ENCODE peak calls at places on chromosomes 11 and 22, in nine cellular contexts. D is A549, B is right lobe of liver, S is suprapubic skin, R is H1, P is Peyer's patch, L is lower leg skin, E is prostate gland, Y is heart left ventricle. N is an unnamed sample.

GRCh38 chr11:83159901-83160865 is 3.3 kb downstream of the PCF11 start:
- DNase-seq in D (peak; percentile 23), B (no peak), S (no peak), R (no peak), P (no peak), L (peak; percentile 50), E (peak; percentile 80), Y (no peak), N (no peak)

GRCh38 chr11:101706541-101706940 is 122.7 kb upstream of the TRPC6 start:
- DNase-seq in D (peak; percentile 60), B (no peak), S (no peak), R (no peak), P (no peak), L (no peak), E (no peak), Y (no peak), N (no peak)

GRCh38 chr11:61787928-61788491 is 4.4 kb downstream of the TMEM258 start:
- DNase-seq in D (peak; percentile 84), B (no peak), S (no peak), R (no peak), P (peak; percentile 60), L (no peak), E (no peak), Y (no peak), N (peak; percentile 54)

GRCh38 chr22:30004689-30005088 is 75.6 kb upstream of the HORMAD2 start:
- DNase-seq in D (no peak), B (no peak), S (no peak), R (no peak), P (no peak), L (no peak), E (no peak), Y (no peak), N (no peak)

GRCh38 chr11:34176980-34177319 is 71.5 kb downstream of the NAT10 start:
- DNase-seq in D (no peak), B (no peak), S (no peak), R (no peak), P (no peak), L (no peak), E (no peak), Y (no peak), N (no peak)

GRCh38 chr11:1057806-1058205 is 16.9 kb upstream of the MUC2 start:
- DNase-seq in D (no peak), B (peak; percentile 12), S (no peak), R (no peak), P (peak; percentile 44), L (no peak), E (no peak), Y (no peak), N (no peak)

GRCh38 chr11:27837895-27838563 is 137.8 kb upstream of the BDNF start:
- DNase-seq in D (no peak), B (no peak), S (no peak), R (no peak), P (no peak), L (no peak), E (no peak), Y (no peak), N (no peak)

GRCh38 chr11:121754603-121755002 is 301.8 kb upstream of the SORL1-AS1 start:
- DNase-seq in D (no peak), B (no peak), S (no peak), R (no peak), P (no peak), L (peak; percentile 33), E (no peak), Y (no peak), N (no peak)

GRCh38 chr11:94909371-94909820 is 64.0 kb downstream of the CWC15 start:
- DNase-seq in D (no peak), B (no peak), S (no peak), R (no peak), P (no peak), L (peak; percentile 43), E (no peak), Y (no peak), N (no peak)

GRCh38 chr11:133403900-133404299 is 128.4 kb downstream of the OPCML start:
- DNase-seq in D (peak; percentile 6), B (no peak), S (no peak), R (no peak), P (peak; percentile 53), L (no peak), E (no peak), Y (no peak), N (no peak)

GRCh38 chr22:29871684-29872083 is 11.3 kb upstream of the MTMR3 start:
- DNase-seq in D (no peak), B (no peak), S (no peak), R (no peak), P (no peak), L (no peak), E (peak; percentile 41), Y (no peak), N (no peak)

GRCh38 chr11:114063149-114063828 is 3.8 kb downstream of the ZBTB16 start:
- DNase-seq in D (no peak), B (no peak), S (no peak), R (no peak), P (no peak), L (no peak), E (no peak), Y (no peak), N (no peak)

GRCh38 chr11:111797145-111797581 is 31.0 kb upstream of the PPP2R1B start:
- DNase-seq in D (peak; percentile 10), B (no peak), S (no peak), R (no peak), P (no peak), L (no peak), E (peak; percentile 11), Y (no peak), N (no peak)

GRCh38 chr22:48473202-48473601 is 1354.5 kb downstream of the BRD1 start:
- DNase-seq in D (no peak), B (no peak), S (peak; percentile 47), R (no peak), P (no peak), L (no peak), E (no peak), Y (no peak), N (no peak)
- TF ChIP-seq POLR2A in D (no peak), B (no peak), S (no peak), R (no peak), P (no peak), L (no peak), E (no peak), Y (no peak), N (no peak)

DNA sequence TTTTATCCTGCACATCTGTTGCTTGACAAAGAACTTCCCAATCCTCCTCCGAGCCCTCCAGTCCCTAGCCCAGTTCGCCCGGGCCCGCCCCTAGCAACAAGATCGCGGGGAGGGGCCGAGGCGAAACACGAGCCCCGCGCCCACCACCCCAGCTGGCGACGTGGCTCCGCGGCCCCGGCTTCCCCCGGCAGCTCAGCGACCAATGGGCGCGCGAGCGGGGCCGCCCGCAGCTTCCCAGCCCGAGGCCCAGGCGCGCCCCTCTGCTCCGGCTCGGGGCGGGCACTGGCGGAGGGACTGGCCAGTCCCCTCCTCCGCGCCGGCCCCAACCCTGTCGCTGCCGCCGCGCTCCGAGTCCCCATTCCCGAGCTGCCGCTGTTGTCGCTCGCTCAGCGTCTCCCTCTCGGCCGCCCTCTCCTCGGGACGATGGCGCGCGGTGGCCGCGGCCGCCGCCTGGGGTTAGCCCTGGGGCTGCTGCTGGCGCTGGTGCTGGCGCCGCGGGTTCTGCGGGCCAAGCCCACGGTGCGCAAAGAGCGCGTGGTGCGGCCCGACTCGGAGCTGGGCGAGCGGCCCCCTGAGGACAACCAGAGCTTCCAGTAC is at the start of gene RCN1:
- DNase-seq in D (peak; percentile 66), B (peak; percentile 79), S (no peak), R (peak; percentile 47), P (peak; percentile 55), L (peak; percentile 21), E (peak; percentile 45), Y (peak; percentile 80), N (peak; percentile 58)
- TF ChIP-seq POLR2A in D (peak; percentile 63), B (peak; percentile 63), S (peak; percentile 70), R (peak; percentile 70), P (no peak), L (no peak), E (peak; percentile 61), Y (peak; percentile 51), N (peak; percentile 59)

DNA sequence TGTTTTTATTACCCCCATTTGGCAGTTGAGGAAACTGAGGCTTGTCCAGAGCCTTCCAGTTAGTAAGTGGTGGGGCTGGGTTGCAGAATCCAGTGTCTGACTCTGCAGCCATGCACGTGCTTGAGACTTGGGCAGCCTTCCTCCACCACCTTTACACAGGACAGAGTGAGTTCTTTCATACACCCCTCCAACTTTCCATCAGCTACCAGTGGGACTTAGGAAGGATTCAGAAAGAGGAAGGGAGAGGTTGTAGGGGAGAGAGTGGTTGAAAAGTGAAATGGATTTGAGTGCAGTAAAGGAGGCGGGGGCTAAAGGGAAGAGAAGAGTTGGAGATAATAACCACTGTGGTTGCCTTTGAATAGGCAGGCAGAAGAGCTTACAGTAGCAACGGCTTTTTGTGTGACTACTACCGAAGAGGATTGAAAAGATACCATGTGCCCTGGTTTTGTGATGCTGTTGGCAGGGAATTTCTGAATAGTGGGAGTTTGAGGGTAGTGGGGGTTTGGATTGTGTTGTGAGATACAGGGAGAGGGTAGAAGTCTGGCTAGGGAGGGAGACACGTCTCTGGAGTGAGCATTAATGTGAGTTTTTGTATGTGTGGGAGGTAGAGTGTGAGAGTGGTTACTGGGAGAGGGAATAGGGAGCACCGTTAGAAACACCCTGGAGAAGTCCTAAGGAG is 1.7 kb downstream of the UVRAG start:
- DNase-seq in D (no peak), B (no peak), S (no peak), R (no peak), P (no peak), L (no peak), E (no peak), Y (no peak), N (no peak)
- TF ChIP-seq POLR2A in D (no peak), B (no peak), S (no peak), R (no peak), P (no peak), L (no peak), E (no peak), Y (no peak), N (no peak)

GRCh38 chr11:110124605-110125004 is 31.4 kb downstream of the ZC3H12C start:
- DNase-seq in D (no peak), B (no peak), S (no peak), R (no peak), P (no peak), L (no peak), E (no peak), Y (no peak), N (no peak)

GRCh38 chr11:110121204-110121603 is 28.0 kb downstream of the ZC3H12C start:
- DNase-seq in D (no peak), B (no peak), S (no peak), R (no peak), P (no peak), L (no peak), E (no peak), Y (no peak), N (no peak)

GRCh38 chr11:110123003-110123402 is 29.8 kb downstream of the ZC3H12C start:
- DNase-seq in D (no peak), B (no peak), S (no peak), R (no peak), P (no peak), L (no peak), E (no peak), Y (no peak), N (no peak)

GRCh38 chr11:110113507-110113906 is 20.3 kb downstream of the ZC3H12C start:
- DNase-seq in D (no peak), B (no peak), S (no peak), R (no peak), P (no peak), L (no peak), E (no peak), Y (no peak), N (no peak)

GRCh38 chr11:110119317-110119716 is 26.1 kb downstream of the ZC3H12C start:
- DNase-seq in D (no peak), B (no peak), S (no peak), R (no peak), P (no peak), L (no peak), E (no peak), Y (no peak), N (no peak)
- TF ChIP-seq POLR2A in D (no peak), B (no peak), S (no peak), R (no peak), P (no peak), L (no peak), E (no peak), Y (no peak), N (no peak)

N was measured in H54.